ENCODE peak calls at places on chromosomes 4 and X, in six cellular contexts. One of them, this sample, is unnamed.

GRCh38 chrX:1741828-1742394 is 127.1 kb downstream of the ASMT start:
- DNase-seq in nucleus accumbens: no peak
- DNase-seq in activated CD8-positive, alpha-beta memory T cell treated with anti-CD3 and anti-CD28 coated beads for 1 hour: no peak
- DNase-seq in lower leg skin: no peak
- DNase-seq in nephron progenitor cell: no peak
- DNase-seq in T follicular helper cell: no peak
- DNase-seq in this sample: no peak

GRCh38 chrX:110087485-110088356 is 84.8 kb downstream of the TMEM164 start:
- DNase-seq in nucleus accumbens: no peak
- DNase-seq in activated CD8-positive, alpha-beta memory T cell treated with anti-CD3 and anti-CD28 coated beads for 1 hour: no peak
- DNase-seq in lower leg skin: no peak
- DNase-seq in nephron progenitor cell: no peak
- DNase-seq in T follicular helper cell: no peak
- DNase-seq in this sample: no peak

GRCh38 chr4:186144596-186145569 is 40.4 kb downstream of the FAM149A start:
- DNase-seq in nucleus accumbens: peak; percentile 34
- DNase-seq in activated CD8-positive, alpha-beta memory T cell treated with anti-CD3 and anti-CD28 coated beads for 1 hour: no peak
- DNase-seq in lower leg skin: peak; percentile 92
- DNase-seq in nephron progenitor cell: peak; percentile 90
- DNase-seq in T follicular helper cell: no peak
- DNase-seq in this sample: no peak

GRCh38 chr4:62250100-62250499 is 1050.0 kb downstream of the ADGRL3 start:
- DNase-seq in nucleus accumbens: no peak
- DNase-seq in activated CD8-positive, alpha-beta memory T cell treated with anti-CD3 and anti-CD28 coated beads for 1 hour: no peak
- DNase-seq in lower leg skin: no peak
- DNase-seq in nephron progenitor cell: no peak
- DNase-seq in T follicular helper cell: no peak
- DNase-seq in this sample: no peak

GRCh38 chr4:124534133-124534532 is 178.4 kb downstream of the ANKRD50 start:
- DNase-seq in nucleus accumbens: no peak
- DNase-seq in activated CD8-positive, alpha-beta memory T cell treated with anti-CD3 and anti-CD28 coated beads for 1 hour: no peak
- DNase-seq in lower leg skin: no peak
- DNase-seq in nephron progenitor cell: no peak
- DNase-seq in T follicular helper cell: no peak
- DNase-seq in this sample: no peak

GRCh38 chr4:92210906-92211305 is 92.9 kb upstream of the GRID2 start:
- DNase-seq in nucleus accumbens: no peak
- DNase-seq in activated CD8-positive, alpha-beta memory T cell treated with anti-CD3 and anti-CD28 coated beads for 1 hour: no peak
- DNase-seq in lower leg skin: no peak
- DNase-seq in nephron progenitor cell: no peak
- DNase-seq in T follicular helper cell: no peak
- DNase-seq in this sample: no peak

GRCh38 chr4:4782969-4783368 is 76.5 kb upstream of the MSX1 start:
- DNase-seq in nucleus accumbens: no peak
- DNase-seq in activated CD8-positive, alpha-beta memory T cell treated with anti-CD3 and anti-CD28 coated beads for 1 hour: no peak
- DNase-seq in lower leg skin: peak; percentile 72
- DNase-seq in nephron progenitor cell: no peak
- DNase-seq in T follicular helper cell: no peak
- DNase-seq in this sample: no peak

GRCh38 chr4:124423160-124423559 is 289.4 kb downstream of the ANKRD50 start:
- DNase-seq in nucleus accumbens: no peak
- DNase-seq in activated CD8-positive, alpha-beta memory T cell treated with anti-CD3 and anti-CD28 coated beads for 1 hour: no peak
- DNase-seq in lower leg skin: no peak
- DNase-seq in nephron progenitor cell: no peak
- DNase-seq in T follicular helper cell: no peak
- DNase-seq in this sample: no peak

GRCh38 chr4:123017636-123018390 is 95.4 kb upstream of the NUDT6 start:
- DNase-seq in nucleus accumbens: no peak
- DNase-seq in activated CD8-positive, alpha-beta memory T cell treated with anti-CD3 and anti-CD28 coated beads for 1 hour: no peak
- DNase-seq in lower leg skin: no peak
- DNase-seq in nephron progenitor cell: no peak
- DNase-seq in T follicular helper cell: no peak
- DNase-seq in this sample: no peak

GRCh38 chr4:5395781-5396180 is 312.6 kb downstream of the EVC2 start:
- DNase-seq in nucleus accumbens: no peak
- DNase-seq in activated CD8-positive, alpha-beta memory T cell treated with anti-CD3 and anti-CD28 coated beads for 1 hour: no peak
- DNase-seq in lower leg skin: no peak
- DNase-seq in nephron progenitor cell: no peak
- DNase-seq in T follicular helper cell: no peak
- DNase-seq in this sample: no peak

GRCh38 chr4:121551881-121552280 is 144.9 kb downstream of the ANXA5 start:
- DNase-seq in nucleus accumbens: no peak
- DNase-seq in activated CD8-positive, alpha-beta memory T cell treated with anti-CD3 and anti-CD28 coated beads for 1 hour: no peak
- DNase-seq in lower leg skin: no peak
- DNase-seq in nephron progenitor cell: no peak
- DNase-seq in T follicular helper cell: no peak
- DNase-seq in this sample: no peak

GRCh38 chrX:23505531-23506303 is 161.6 kb upstream of the PRDX4 start:
- DNase-seq in nucleus accumbens: no peak
- DNase-seq in activated CD8-positive, alpha-beta memory T cell treated with anti-CD3 and anti-CD28 coated beads for 1 hour: no peak
- DNase-seq in lower leg skin: no peak
- DNase-seq in nephron progenitor cell: no peak
- DNase-seq in T follicular helper cell: no peak
- DNase-seq in this sample: no peak

GRCh38 chr4:102169345-102169744 is 175.9 kb downstream of the SLC39A8 start:
- DNase-seq in nucleus accumbens: no peak
- DNase-seq in activated CD8-positive, alpha-beta memory T cell treated with anti-CD3 and anti-CD28 coated beads for 1 hour: no peak
- DNase-seq in lower leg skin: no peak
- DNase-seq in nephron progenitor cell: peak; percentile 60
- DNase-seq in T follicular helper cell: no peak
- DNase-seq in this sample: no peak

GRCh38 chr4:14787894-14788293 is 214.4 kb upstream of the CPEB2 start:
- DNase-seq in nucleus accumbens: no peak
- DNase-seq in activated CD8-positive, alpha-beta memory T cell treated with anti-CD3 and anti-CD28 coated beads for 1 hour: no peak
- DNase-seq in lower leg skin: no peak
- DNase-seq in nephron progenitor cell: no peak
- DNase-seq in T follicular helper cell: no peak
- DNase-seq in this sample: no peak

GRCh38 chrX:28848707-28849106 is 261.5 kb downstream of the IL1RAPL1 start:
- DNase-seq in nucleus accumbens: no peak
- DNase-seq in activated CD8-positive, alpha-beta memory T cell treated with anti-CD3 and anti-CD28 coated beads for 1 hour: no peak
- DNase-seq in lower leg skin: no peak
- DNase-seq in nephron progenitor cell: no peak
- DNase-seq in T follicular helper cell: no peak
- DNase-seq in this sample: no peak

GRCh38 chrX:47502591-47503222 is 19.7 kb upstream of the ZNF41 start:
- DNase-seq in nucleus accumbens: no peak
- DNase-seq in activated CD8-positive, alpha-beta memory T cell treated with anti-CD3 and anti-CD28 coated beads for 1 hour: no peak
- DNase-seq in lower leg skin: no peak
- DNase-seq in nephron progenitor cell: no peak
- DNase-seq in T follicular helper cell: no peak
- DNase-seq in this sample: no peak

GRCh38 chr4:98150092-98150761 is 7.0 kb upstream of the STPG2 start:
- DNase-seq in nucleus accumbens: no peak
- DNase-seq in activated CD8-positive, alpha-beta memory T cell treated with anti-CD3 and anti-CD28 coated beads for 1 hour: no peak
- DNase-seq in lower leg skin: no peak
- DNase-seq in nephron progenitor cell: no peak
- DNase-seq in T follicular helper cell: no peak
- DNase-seq in this sample: no peak

GRCh38 chrX:110310000-110310790 is 7.7 kb downstream of the AMMECR1 start:
- DNase-seq in nucleus accumbens: no peak
- DNase-seq in activated CD8-positive, alpha-beta memory T cell treated with anti-CD3 and anti-CD28 coated beads for 1 hour: no peak
- DNase-seq in lower leg skin: no peak
- DNase-seq in nephron progenitor cell: no peak
- DNase-seq in T follicular helper cell: no peak
- DNase-seq in this sample: no peak

GRCh38 chr4:4259484-4260100 is 11.6 kb upstream of the TMEM128 start:
- DNase-seq in nucleus accumbens: no peak
- DNase-seq in activated CD8-positive, alpha-beta memory T cell treated with anti-CD3 and anti-CD28 coated beads for 1 hour: no peak
- DNase-seq in lower leg skin: no peak
- DNase-seq in nephron progenitor cell: no peak
- DNase-seq in T follicular helper cell: no peak
- DNase-seq in this sample: no peak